ENCODE peak calls at places on chromosomes 6 and 20, in seven cellular contexts. One of them, this sample, is unnamed.

GRCh38 chr6:167839343-167839742 is 12.6 kb downstream of the AFDN start:
- DNase-seq in HepG2: no peak
- DNase-seq in IMR-90: no peak
- DNase-seq in H1: no peak
- DNase-seq in K562: no peak
- DNase-seq in SK-N-SH: no peak
- DNase-seq in GM12878: no peak
- DNase-seq in this sample: no peak

GRCh38 chr20:33908351-33908750 is 85.4 kb upstream of the RALY start:
- DNase-seq in HepG2: no peak
- DNase-seq in SK-N-SH: no peak
- DNase-seq in IMR-90: peak
- DNase-seq in H1: no peak
- DNase-seq in GM12878: no peak
- DNase-seq in K562: no peak
- DNase-seq in this sample: no peak

GRCh38 chr6:80436663-80437062 is 330.2 kb downstream of the BCKDHB start:
- DNase-seq in SK-N-SH: no peak
- DNase-seq in GM12878: no peak
- DNase-seq in IMR-90: no peak
- DNase-seq in H1: no peak
- DNase-seq in HepG2: no peak
- DNase-seq in K562: no peak
- DNase-seq in this sample: no peak

GRCh38 chr20:45181639-45182038 is 6.9 kb downstream of the PI3 start:
- DNase-seq in SK-N-SH: peak
- DNase-seq in IMR-90: no peak
- DNase-seq in HepG2: no peak
- DNase-seq in H1: no peak
- DNase-seq in GM12878: no peak
- DNase-seq in K562: no peak
- DNase-seq in this sample: no peak

GRCh38 chr20:37276494-37277252 is 12.8 kb upstream of the MANBAL start:
- DNase-seq in H1: no peak
- DNase-seq in SK-N-SH: peak
- DNase-seq in GM12878: no peak
- DNase-seq in IMR-90: peak
- DNase-seq in HepG2: peak
- DNase-seq in K562: no peak
- DNase-seq in this sample: peak

GRCh38 chr20:56630086-56630493 is 984 bp downstream of the TFAP2C start:
- DNase-seq in SK-N-SH: peak
- DNase-seq in GM12878: no peak
- DNase-seq in HepG2: no peak
- DNase-seq in H1: peak
- DNase-seq in IMR-90: no peak
- DNase-seq in K562: peak
- DNase-seq in this sample: peak

GRCh38 chr6:107712523-107713213 is 111.4 kb downstream of the SCML4 start:
- DNase-seq in GM12878: no peak
- DNase-seq in SK-N-SH: peak
- DNase-seq in HepG2: no peak
- DNase-seq in K562: no peak
- DNase-seq in H1: no peak
- DNase-seq in IMR-90: peak
- DNase-seq in this sample: no peak

GRCh38 chr6:11313207-11313606 is 80.7 kb upstream of the NEDD9 start:
- DNase-seq in HepG2: no peak
- DNase-seq in SK-N-SH: no peak
- DNase-seq in IMR-90: no peak
- DNase-seq in K562: no peak
- DNase-seq in GM12878: no peak
- DNase-seq in H1: no peak
- DNase-seq in this sample: no peak

GRCh38 chr20:1423625-1424106 is 30.8 kb upstream of the FKBP1A start:
- DNase-seq in K562: peak
- DNase-seq in HepG2: peak
- DNase-seq in SK-N-SH: no peak
- DNase-seq in GM12878: no peak
- DNase-seq in H1: peak
- DNase-seq in IMR-90: peak
- DNase-seq in this sample: no peak

GRCh38 chr6:108277831-108278230 is 17.0 kb upstream of the SNX3 start:
- DNase-seq in H1: no peak
- DNase-seq in SK-N-SH: no peak
- DNase-seq in HepG2: no peak
- DNase-seq in K562: no peak
- DNase-seq in IMR-90: no peak
- DNase-seq in GM12878: no peak
- DNase-seq in this sample: no peak

GRCh38 chr6:150930816-150931215 is 65.3 kb downstream of the MTHFD1L start:
- DNase-seq in HepG2: no peak
- DNase-seq in GM12878: no peak
- DNase-seq in IMR-90: peak
- DNase-seq in H1: no peak
- DNase-seq in K562: no peak
- DNase-seq in SK-N-SH: no peak
- DNase-seq in this sample: no peak

GRCh38 chr6:39941820-39942219 is 7.6 kb upstream of the MOCS1 start:
- DNase-seq in H1: no peak
- DNase-seq in IMR-90: no peak
- DNase-seq in HepG2: no peak
- DNase-seq in K562: no peak
- DNase-seq in GM12878: no peak
- DNase-seq in SK-N-SH: no peak
- DNase-seq in this sample: no peak

GRCh38 chr6:33592595-33593413 is 12.7 kb upstream of the BAK1 start:
- DNase-seq in IMR-90: no peak
- DNase-seq in H1: peak
- DNase-seq in SK-N-SH: no peak
- DNase-seq in GM12878: peak
- DNase-seq in HepG2: no peak
- DNase-seq in K562: no peak
- DNase-seq in this sample: no peak

DNA sequence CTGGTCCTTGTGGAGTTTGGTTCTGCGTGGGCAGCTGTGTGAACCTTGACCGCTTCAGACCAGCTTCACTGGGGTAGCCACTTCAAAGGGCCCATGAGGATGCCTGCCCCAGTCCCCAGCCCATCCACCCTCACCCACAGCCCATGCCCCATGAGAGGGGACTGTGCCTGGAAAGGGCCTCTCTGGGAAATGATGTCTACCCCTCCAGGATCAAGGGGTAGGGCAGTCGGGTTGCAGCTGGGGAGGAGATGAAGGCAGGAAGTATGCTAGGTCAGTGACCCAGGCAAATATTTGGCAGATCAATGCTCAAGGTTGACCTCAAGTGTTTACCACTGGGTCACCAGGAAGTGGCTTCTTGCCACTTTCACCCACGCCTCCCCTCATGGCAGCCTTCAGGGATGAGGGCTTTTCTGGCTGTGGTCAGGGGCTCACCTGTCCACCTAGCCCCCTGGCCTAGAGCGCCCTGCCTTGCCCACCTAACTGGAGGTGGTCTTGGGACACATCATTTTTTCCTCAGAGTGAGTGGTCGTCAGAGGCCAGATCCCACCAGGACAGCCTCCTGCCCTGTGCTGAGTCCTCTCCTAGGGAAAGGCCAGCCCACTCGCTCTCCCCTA is 109.5 kb downstream of the SNX5 start:
- DNase-seq in GM12878: peak
- DNase-seq in K562: no peak
- DNase-seq in IMR-90: no peak
- DNase-seq in H1: no peak
- DNase-seq in HepG2: peak
- DNase-seq in SK-N-SH: no peak
- DNase-seq in this sample: no peak
- TF ChIP-seq RFX5 in GM12878: no peak
- TF ChIP-seq RFX5 in K562: no peak
- TF ChIP-seq RFX5 in IMR-90: no peak
- TF ChIP-seq RFX5 in H1: no peak
- TF ChIP-seq RFX5 in HepG2: peak
- TF ChIP-seq RFX5 in SK-N-SH: no peak
- TF ChIP-seq RFX5 in this sample: no peak

GRCh38 chr20:16771204-16771603 is 23.0 kb downstream of the OTOR start:
- DNase-seq in K562: no peak
- DNase-seq in HepG2: no peak
- DNase-seq in GM12878: no peak
- DNase-seq in IMR-90: peak
- DNase-seq in SK-N-SH: no peak
- DNase-seq in H1: no peak
- DNase-seq in this sample: no peak

GRCh38 chr20:16781496-16781895 is 33.3 kb downstream of the OTOR start:
- DNase-seq in GM12878: no peak
- DNase-seq in HepG2: no peak
- DNase-seq in IMR-90: no peak
- DNase-seq in SK-N-SH: no peak
- DNase-seq in K562: no peak
- DNase-seq in H1: no peak
- DNase-seq in this sample: no peak

GRCh38 chr20:16778159-16778558 is 30.0 kb downstream of the OTOR start:
- DNase-seq in K562: no peak
- DNase-seq in SK-N-SH: no peak
- DNase-seq in H1: no peak
- DNase-seq in IMR-90: no peak
- DNase-seq in GM12878: no peak
- DNase-seq in HepG2: no peak
- DNase-seq in this sample: no peak

DNA sequence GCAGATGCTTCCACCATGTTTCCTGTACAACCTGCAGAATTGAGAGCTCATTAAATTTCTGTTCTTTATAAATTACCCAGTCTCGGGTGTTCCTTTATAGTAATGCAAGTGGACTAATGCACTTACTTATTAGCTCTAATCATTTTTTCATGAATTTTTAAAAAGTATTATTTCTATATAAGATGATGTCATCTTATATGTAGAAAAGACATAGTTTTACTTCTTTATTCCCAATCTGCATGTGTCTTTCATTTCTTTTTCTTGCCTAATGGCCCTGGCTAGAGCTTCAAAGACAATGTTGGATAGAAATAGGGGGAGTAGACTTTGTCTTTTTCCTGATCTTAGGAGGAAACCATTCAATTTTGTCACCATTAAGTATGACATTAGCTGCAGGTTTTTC is 27.8 kb downstream of the OTOR start:
- DNase-seq in IMR-90: no peak
- DNase-seq in K562: no peak
- DNase-seq in H1: no peak
- DNase-seq in SK-N-SH: no peak
- DNase-seq in HepG2: no peak
- DNase-seq in GM12878: no peak
- DNase-seq in this sample: no peak
- TF ChIP-seq RFX5 in IMR-90: no peak
- TF ChIP-seq RFX5 in K562: no peak
- TF ChIP-seq RFX5 in H1: no peak
- TF ChIP-seq RFX5 in SK-N-SH: no peak
- TF ChIP-seq RFX5 in HepG2: no peak
- TF ChIP-seq RFX5 in GM12878: no peak
- TF ChIP-seq RFX5 in this sample: no peak

GRCh38 chr6:6515691-6516607 is 72.6 kb upstream of the LY86 start:
- DNase-seq in GM12878: peak
- DNase-seq in SK-N-SH: no peak
- DNase-seq in IMR-90: no peak
- DNase-seq in K562: no peak
- DNase-seq in H1: no peak
- DNase-seq in HepG2: no peak
- DNase-seq in this sample: no peak

GRCh38 chr6:6519028-6519427 is 69.5 kb upstream of the LY86 start:
- DNase-seq in HepG2: no peak
- DNase-seq in GM12878: no peak
- DNase-seq in SK-N-SH: no peak
- DNase-seq in IMR-90: no peak
- DNase-seq in K562: no peak
- DNase-seq in H1: no peak
- DNase-seq in this sample: no peak

GRCh38 chr6:6518627-6519026 is 69.9 kb upstream of the LY86 start:
- DNase-seq in H1: no peak
- DNase-seq in IMR-90: no peak
- DNase-seq in K562: no peak
- DNase-seq in SK-N-SH: no peak
- DNase-seq in GM12878: no peak
- DNase-seq in HepG2: no peak
- DNase-seq in this sample: no peak

GRCh38 chr6:6517059-6517458 is 71.5 kb upstream of the LY86 start:
- DNase-seq in GM12878: no peak
- DNase-seq in H1: no peak
- DNase-seq in IMR-90: no peak
- DNase-seq in K562: no peak
- DNase-seq in SK-N-SH: no peak
- DNase-seq in HepG2: no peak
- DNase-seq in this sample: no peak

DNA sequence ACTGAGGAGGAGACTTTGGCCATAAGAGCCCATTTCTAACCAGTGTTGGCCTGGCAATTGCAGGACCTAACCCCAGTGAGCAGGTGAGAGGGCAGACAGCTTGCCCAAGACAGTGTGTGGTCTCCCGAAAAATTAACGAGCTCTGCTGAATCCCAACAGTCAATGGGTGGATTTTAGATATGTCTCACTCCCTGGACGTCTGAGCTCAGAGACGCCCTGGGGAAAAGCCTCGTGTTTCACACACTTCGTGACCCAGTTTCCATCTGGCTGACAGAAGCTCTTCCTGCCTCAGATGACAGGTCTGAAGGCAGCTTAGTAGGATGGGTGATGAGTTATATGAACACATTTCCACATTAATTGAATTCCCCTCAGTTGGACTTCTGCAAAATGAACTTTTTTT is 71.9 kb upstream of the LY86 start:
- DNase-seq in HepG2: no peak
- DNase-seq in K562: no peak
- DNase-seq in IMR-90: no peak
- DNase-seq in SK-N-SH: no peak
- DNase-seq in H1: no peak
- DNase-seq in GM12878: peak
- DNase-seq in this sample: no peak
- TF ChIP-seq RFX5 in HepG2: no peak
- TF ChIP-seq RFX5 in K562: no peak
- TF ChIP-seq RFX5 in IMR-90: no peak
- TF ChIP-seq RFX5 in SK-N-SH: no peak
- TF ChIP-seq RFX5 in H1: no peak
- TF ChIP-seq RFX5 in GM12878: no peak
- TF ChIP-seq RFX5 in this sample: no peak

DNA sequence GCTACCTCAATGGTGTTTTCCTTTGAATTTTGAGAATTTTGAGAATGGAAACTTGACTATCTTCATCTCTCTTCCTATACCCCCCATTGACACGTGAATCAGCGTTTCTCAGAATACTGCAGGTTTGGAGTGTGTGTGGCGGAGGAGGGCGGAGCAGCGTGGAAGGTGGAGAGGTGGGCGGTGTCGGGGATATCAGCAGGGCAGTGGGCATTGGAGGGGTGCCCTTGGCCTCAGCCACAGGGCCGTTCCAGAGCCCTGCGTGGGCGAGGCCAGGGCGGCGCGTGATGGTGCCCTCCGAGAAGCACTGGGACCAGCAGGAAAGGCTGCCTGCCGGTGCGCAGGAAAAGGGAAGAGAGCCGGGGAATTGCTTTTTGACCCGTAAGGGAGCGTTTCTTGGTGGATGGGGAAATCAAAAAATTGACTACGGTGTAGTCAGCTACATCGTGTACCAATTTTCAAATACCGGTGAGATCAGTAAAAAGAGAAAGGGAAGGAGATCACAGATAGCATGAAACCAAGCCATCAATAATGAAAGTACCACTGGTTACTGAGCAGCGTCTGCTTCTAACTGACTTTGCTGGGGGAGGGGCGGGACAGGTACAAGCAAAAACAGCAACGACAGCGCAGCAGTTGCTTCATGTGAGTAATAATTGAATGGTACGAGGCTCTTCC is 82.7 kb upstream of the DUSP22 start:
- DNase-seq in GM12878: peak
- DNase-seq in SK-N-SH: no peak
- DNase-seq in HepG2: no peak
- DNase-seq in IMR-90: no peak
- DNase-seq in H1: no peak
- DNase-seq in K562: peak
- DNase-seq in this sample: no peak
- TF ChIP-seq RFX5 in GM12878: no peak
- TF ChIP-seq RFX5 in SK-N-SH: no peak
- TF ChIP-seq RFX5 in HepG2: no peak
- TF ChIP-seq RFX5 in IMR-90: no peak
- TF ChIP-seq RFX5 in H1: no peak
- TF ChIP-seq RFX5 in K562: no peak
- TF ChIP-seq RFX5 in this sample: no peak

This sample was measured in A549.